ENCODE peak calls at places on chromosomes 16 and 17, in five cellular contexts. O is uterus, D is IMR-90, T is sigmoid colon, S is esophagus squamous epithelium. J is an unnamed sample.
A peak's percentile ranks its signal among the peaks of the same experiment; 100 is the strongest.

GRCh38 chr16:69593756-69594155 is 28.0 kb downstream of the NFAT5 start:
- DNase-seq in T (no peak), S (no peak), O (no peak), D (no peak), J (no peak)

GRCh38 chr17:45770632-45771472 is 13.3 kb upstream of the CRHR1 start:
- DNase-seq in O (no peak), T (no peak), D (no peak), S (no peak), J (no peak)

GRCh38 chr17:73342549-73343167 is 30.9 kb upstream of the CDC42EP4 start:
- DNase-seq in O (no peak), T (no peak), S (no peak), D (peak; percentile 73), J (no peak)

GRCh38 chr17:28948873-28949184 is 2.5 kb downstream of the PHF12 start:
- DNase-seq in O (no peak), S (no peak), D (peak; percentile 34), T (no peak), J (no peak)

GRCh38 chr17:41652461-41652960 is 28.1 kb upstream of the KRT17 start:
- DNase-seq in S (no peak), D (no peak), T (no peak), O (no peak), J (peak; percentile 20)

GRCh38 chr17:38706625-38707298 is 1.7 kb downstream of the MLLT6 start:
- DNase-seq in D (no peak), T (no peak), O (no peak), S (no peak), J (no peak)

GRCh38 chr16:55037051-55037450 is 106.4 kb downstream of the IRX5 start:
- DNase-seq in D (no peak), T (no peak), O (no peak), S (no peak), J (no peak)

GRCh38 chr17:27413792-27414191 is 42.5 kb upstream of the KSR1 start:
- DNase-seq in T (no peak), O (no peak), D (no peak), S (no peak), J (no peak)

GRCh38 chr16:85056211-85056748 is 28.7 kb downstream of the KIAA0513 start:
- DNase-seq in T (no peak), S (no peak), D (peak; percentile 36), O (peak; percentile 28), J (no peak)

GRCh38 chr17:44912763-44913544 is 2.3 kb downstream of the GFAP start:
- DNase-seq in D (no peak), T (peak; percentile 60), O (no peak), S (no peak), J (no peak)

GRCh38 chr17:55420776-55421178 is 858 bp downstream of the MMD start:
- DNase-seq in D (no peak), S (no peak), T (peak; percentile 86), O (peak; percentile 36), J (peak; percentile 66)

DNA sequence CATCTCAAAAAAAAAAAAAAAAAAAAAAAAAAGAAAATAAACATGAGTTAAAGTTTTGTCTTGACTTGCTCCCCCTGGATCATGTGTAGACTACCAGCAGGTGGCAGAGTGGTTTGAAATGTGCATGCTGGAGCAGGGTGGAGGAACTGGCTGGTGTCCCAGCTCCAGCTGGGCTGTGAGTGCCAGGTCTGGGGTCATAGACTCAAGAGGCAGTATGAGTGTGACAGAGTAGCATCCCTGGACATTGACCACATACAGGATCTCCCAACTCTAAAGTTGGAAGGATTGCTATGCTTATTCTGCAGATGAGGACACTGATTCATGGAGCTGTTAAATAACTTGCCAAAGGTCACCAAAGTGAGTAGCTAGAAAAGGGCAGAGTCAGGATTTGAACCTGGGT is 198.0 kb upstream of the MPHOSPH6 start:
- DNase-seq in T (no peak), O (no peak), D (peak; percentile 32), S (no peak), J (peak; percentile 72)
- TF ChIP-seq CTCF in T (no peak), O (no peak), D (peak; percentile 25), S (no peak), J (peak; percentile 40)

GRCh38 chr16:73369841-73370240 is 321.9 kb upstream of the ZFHX3 start:
- DNase-seq in S (no peak), T (no peak), O (no peak), D (no peak), J (no peak)

GRCh38 chr16:73364413-73364812 is 316.5 kb upstream of the ZFHX3 start:
- DNase-seq in D (no peak), O (no peak), T (no peak), S (no peak), J (no peak)

GRCh38 chr16:73361061-73361460 is 313.1 kb upstream of the ZFHX3 start:
- DNase-seq in T (no peak), O (no peak), S (no peak), D (no peak), J (no peak)

GRCh38 chr16:73368715-73369114 is 320.8 kb upstream of the ZFHX3 start:
- DNase-seq in D (no peak), O (no peak), T (no peak), S (no peak), J (no peak)

DNA sequence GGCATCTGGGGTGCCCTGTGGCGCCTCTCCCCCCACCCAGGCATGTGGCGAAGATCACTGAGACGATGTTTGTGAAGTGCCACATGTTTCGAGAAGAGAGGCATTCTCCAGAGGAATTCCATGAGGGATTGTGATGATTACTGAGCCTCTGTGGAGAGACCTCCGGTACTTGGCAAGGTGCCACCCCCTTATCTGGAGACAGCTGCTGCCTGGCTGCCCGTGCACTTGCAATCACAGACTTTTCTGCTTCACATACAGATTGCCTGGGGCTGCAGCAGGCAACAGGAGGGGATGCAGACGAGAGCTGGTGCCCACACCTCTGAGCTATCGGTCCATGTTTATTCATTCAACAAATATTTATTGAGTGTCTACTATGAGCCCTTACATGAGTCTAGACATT is 317.1 kb upstream of the ZFHX3 start:
- DNase-seq in D (peak; percentile 12), T (no peak), S (no peak), O (no peak), J (no peak)
- TF ChIP-seq POLR2A in D (no peak), T (no peak), S (no peak), O (no peak), J (no peak)

GRCh38 chr16:57884655-57885133 is 82.4 kb upstream of the KIFC3 start:
- DNase-seq in D (no peak), O (no peak), T (no peak), S (no peak), J (no peak)
- H3K27ac ChIP-seq in D (no peak overlapping the region), O (no peak overlapping the region), T (no peak overlapping the region), S (no peak overlapping the region), J (no peak overlapping the region)

DNA sequence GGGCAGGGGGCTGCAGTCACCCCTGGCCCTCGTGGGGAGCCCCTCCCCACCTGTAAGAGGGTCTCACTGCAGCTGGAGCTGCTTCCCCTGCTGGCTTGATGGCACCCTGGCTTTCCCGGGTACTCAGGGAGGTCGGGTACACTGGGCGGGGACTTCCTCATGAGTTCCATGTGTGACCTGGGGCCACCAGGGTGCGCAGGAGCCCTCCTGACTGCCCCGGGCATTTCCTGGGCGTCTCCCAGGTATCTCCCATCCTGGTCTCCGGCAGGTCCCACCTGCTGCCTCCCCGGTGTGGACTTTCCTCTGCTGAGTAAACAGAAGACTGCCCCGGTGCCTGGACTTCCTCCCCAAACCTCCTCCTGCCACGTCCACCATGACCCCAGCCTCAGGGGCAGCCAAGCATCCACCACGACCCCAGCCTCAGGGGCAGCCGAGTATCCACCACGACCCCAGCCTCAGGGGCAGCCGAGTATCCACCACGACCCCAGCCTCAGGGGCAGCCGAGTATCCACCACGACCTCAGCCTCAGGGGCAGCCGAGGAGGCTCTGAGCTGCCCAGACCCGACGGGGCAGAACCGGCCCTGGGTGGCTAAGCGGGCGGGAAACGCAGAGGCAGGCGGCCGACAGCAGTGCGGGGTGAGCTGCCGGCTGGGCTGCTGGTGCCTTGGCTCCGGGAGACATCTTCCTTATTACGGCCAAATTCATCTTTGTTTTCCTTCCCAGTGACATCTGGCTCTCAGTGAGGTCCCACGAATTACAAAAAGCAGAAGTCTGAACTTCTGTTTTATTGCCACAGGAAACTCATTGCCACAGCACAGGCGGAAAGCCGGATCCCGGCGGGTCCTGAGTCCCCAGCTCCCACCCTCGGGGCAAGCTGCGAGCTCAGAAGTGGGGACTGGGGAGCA is 40.7 kb downstream of the CBFA2T3 start:
- DNase-seq in T (peak; percentile 84), S (no peak), O (no peak), D (no peak), J (peak; percentile 72)
- TF ChIP-seq CTCF in T (no peak), S (no peak), O (no peak), D (no peak), J (no peak)

GRCh38 chr16:21159281-21159951 is 942 bp downstream of the LDAF1 start:
- DNase-seq in T (peak; percentile 75), S (no peak), D (no peak), O (peak; percentile 31), J (peak; percentile 53)

GRCh38 chr16:21160276-21160675 is 1.8 kb downstream of the LDAF1 start:
- DNase-seq in O (no peak), S (no peak), D (no peak), T (no peak), J (no peak)

GRCh38 chr16:21157632-21158031 is 842 bp upstream of the LDAF1 start:
- DNase-seq in O (no peak), D (no peak), T (no peak), S (no peak), J (no peak)

GRCh38 chr16:21156767-21157467 is 1.6 kb upstream of the LDAF1 start:
- DNase-seq in T (peak; percentile 69), S (no peak), O (peak; percentile 32), D (peak; percentile 83), J (peak; percentile 35)

GRCh38 chr16:21158208-21159110 is at the start of gene LDAF1:
- DNase-seq in O (peak; percentile 86), D (peak; percentile 63), S (peak; percentile 11), T (peak; percentile 93), J (peak; percentile 87)
- TF ChIP-seq POLR2A in O (peak; percentile 64), D (no peak), S (peak; percentile 40), T (peak; percentile 61), J (peak; percentile 69)

GRCh38 chr17:79581306-79581932 is 29.4 kb downstream of the RBFOX3 start:
- DNase-seq in S (no peak), D (no peak), T (no peak), O (no peak), J (no peak)

GRCh38 chr17:79577485-79578187 is 33.2 kb downstream of the RBFOX3 start:
- DNase-seq in O (no peak), S (no peak), D (no peak), T (no peak), J (no peak)

GRCh38 chr17:79575229-79575628 is 35.6 kb downstream of the RBFOX3 start:
- DNase-seq in S (no peak), D (no peak), T (peak; percentile 24), O (no peak), J (no peak)

GRCh38 chr17:79576333-79576732 is 34.5 kb downstream of the RBFOX3 start:
- DNase-seq in T (no peak), O (no peak), D (no peak), S (no peak), J (no peak)

DNA sequence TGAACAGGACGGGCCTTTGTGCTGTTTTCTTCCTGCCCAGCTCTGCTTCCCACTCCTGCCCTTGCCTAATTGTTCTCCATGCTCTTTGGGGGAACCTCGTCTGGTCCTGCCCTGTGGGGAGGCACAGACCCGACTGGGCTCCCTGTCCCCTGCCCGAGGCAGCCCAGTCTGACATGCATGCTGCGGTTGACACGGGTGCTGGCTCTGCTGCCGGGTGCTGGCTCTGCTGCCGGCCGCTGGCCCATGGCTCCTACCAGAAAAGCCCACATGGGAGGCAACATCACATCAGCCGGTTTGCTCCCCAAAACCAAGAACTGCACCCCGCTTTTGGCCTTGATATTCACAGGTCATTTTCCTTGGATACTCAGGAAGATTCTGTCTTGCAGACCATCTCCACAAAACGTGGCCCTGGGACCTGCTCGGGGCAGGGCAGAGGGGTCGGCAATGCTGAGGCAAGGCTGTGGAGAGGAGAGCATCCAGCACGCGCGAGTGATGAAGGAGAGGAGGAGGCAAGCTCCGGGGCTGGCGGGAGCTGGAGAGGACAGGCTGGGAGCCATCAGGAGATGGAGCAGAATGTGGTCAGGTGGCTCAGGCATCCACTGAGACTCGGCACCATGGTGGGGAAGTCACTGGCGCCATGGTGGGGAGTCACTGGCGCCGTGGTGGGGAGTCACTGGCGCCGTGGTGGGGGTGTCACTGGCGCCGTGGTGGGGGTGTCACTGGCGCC is 31.6 kb downstream of the RBFOX3 start:
- DNase-seq in D (no peak), O (no peak), T (no peak), S (no peak), J (no peak)
- H3K27ac ChIP-seq in D (no peak overlapping the region), O (no peak overlapping the region), T (no peak overlapping the region), S (no peak overlapping the region), J (no peak overlapping the region)